ENCODE peak calls at places on chromosomes 1 and 21, in four cellular contexts. H is K562, Y is GM12878, U is IMR-90. D is an unnamed sample.

GRCh38 chr1:228445867-228446584 is 29.4 kb upstream of the TRIM17 start:
- DNase-seq in H (no peak), Y (no peak), U (peak), D (peak)

GRCh38 chr1:162755306-162755705 is 35.2 kb upstream of the HSD17B7 start:
- DNase-seq in Y (no peak), H (no peak), U (no peak), D (no peak)

GRCh38 chr1:211591980-211592493 is 13.1 kb upstream of the SLC30A1 start:
- DNase-seq in Y (no peak), U (peak), H (no peak), D (peak)

GRCh38 chr1:64292399-64292798 is 89.0 kb downstream of the UBE2U start:
- DNase-seq in Y (no peak), H (no peak), U (no peak), D (peak)

GRCh38 chr1:47725000-47725731 is 272.0 kb downstream of the TRABD2B start:
- DNase-seq in Y (no peak), H (peak), U (no peak), D (no peak)

GRCh38 chr1:30101477-30102227 is 621.7 kb downstream of the MATN1 start:
- DNase-seq in H (peak), Y (no peak), U (no peak), D (no peak)

GRCh38 chr1:187956975-187957374 is 1128.2 kb downstream of the PLA2G4A start:
- DNase-seq in Y (no peak), H (no peak), U (no peak), D (no peak)

GRCh38 chr21:32826317-32827167 is 55.0 kb upstream of the PAXBP1 start:
- DNase-seq in U (peak), Y (peak), H (peak), D (peak)

GRCh38 chr1:156816561-156817328 is at the start of gene SH2D2A:
- DNase-seq in Y (peak), U (peak), H (peak), D (no peak)

GRCh38 chr1:6026095-6026809 is 19.4 kb upstream of the KCNAB2 start:
- DNase-seq in H (peak), Y (peak), U (peak), D (no peak)

GRCh38 chr1:198858026-198858425 is 219.2 kb downstream of the PTPRC start:
- DNase-seq in H (no peak), Y (no peak), U (no peak), D (no peak)

GRCh38 chr1:156498447-156499193 is 2.0 kb downstream of the MEF2D start:
- DNase-seq in Y (no peak), U (peak), H (no peak), D (peak)

GRCh38 chr1:15384301-15384901 is 25.3 kb upstream of the EFHD2 start:
- DNase-seq in H (no peak), U (no peak), Y (peak), D (no peak)

GRCh38 chr1:230581446-230582079 is 60.7 kb upstream of the COG2 start:
- DNase-seq in H (peak), Y (no peak), U (no peak), D (no peak)

GRCh38 chr21:43591468-43592050 is 67.7 kb downstream of the HSF2BP start:
- DNase-seq in Y (no peak), H (no peak), U (no peak), D (peak)

GRCh38 chr1:222416001-222416791 is 131.7 kb downstream of the HHIPL2 start:
- DNase-seq in H (no peak), U (peak), Y (no peak), D (no peak)

GRCh38 chr1:205961970-205962820 is 18.9 kb upstream of the SLC26A9 start:
- DNase-seq in H (no peak), Y (no peak), U (peak), D (peak)
- TF ChIP-seq FOS in H (no peak), Y (no peak), U (no peak), D (no peak)

DNA sequence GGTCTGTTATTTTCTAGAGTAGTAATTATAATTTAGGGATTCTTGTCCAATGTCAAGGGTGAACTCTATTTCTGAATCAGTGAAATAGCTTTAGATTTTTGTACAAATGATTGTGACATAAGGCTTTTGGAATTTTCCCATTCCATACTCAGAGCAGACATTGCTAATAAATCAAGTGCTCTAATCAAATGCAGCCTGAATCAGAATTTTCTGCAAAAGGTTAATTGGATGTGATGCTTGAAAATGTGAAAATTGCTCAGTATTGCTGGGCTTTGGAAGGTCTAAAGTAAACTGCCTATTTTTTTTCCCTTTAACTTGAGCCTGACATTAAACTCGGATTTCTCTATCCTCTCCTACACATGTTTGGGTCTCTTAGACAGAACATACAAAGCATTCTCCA is 23.2 kb downstream of the SGIP1 start:
- DNase-seq in H (no peak), Y (no peak), U (peak), D (no peak)
- TF ChIP-seq FOS in H (no peak), Y (no peak), U (no peak), D (no peak)

GRCh38 chr1:8460784-8461183 is 142.9 kb downstream of the SLC45A1 start:
- DNase-seq in Y (no peak), H (no peak), U (no peak), D (no peak)
- TF ChIP-seq FOS in Y (no peak), H (no peak), U (no peak), D (no peak)

GRCh38 chr1:52554267-52554640 is 1.4 kb upstream of the TUT4 start:
- DNase-seq in Y (no peak), H (no peak), U (no peak), D (no peak)

GRCh38 chr1:52556641-52557360 is 3.9 kb upstream of the TUT4 start:
- DNase-seq in H (no peak), Y (no peak), U (no peak), D (no peak)

GRCh38 chr1:52552505-52553371 is at the start of gene TUT4:
- DNase-seq in U (peak), Y (no peak), H (peak), D (peak)

GRCh38 chr1:52553372-52554266 is 727 bp upstream of the TUT4 start:
- DNase-seq in H (peak), Y (no peak), U (peak), D (peak)

DNA sequence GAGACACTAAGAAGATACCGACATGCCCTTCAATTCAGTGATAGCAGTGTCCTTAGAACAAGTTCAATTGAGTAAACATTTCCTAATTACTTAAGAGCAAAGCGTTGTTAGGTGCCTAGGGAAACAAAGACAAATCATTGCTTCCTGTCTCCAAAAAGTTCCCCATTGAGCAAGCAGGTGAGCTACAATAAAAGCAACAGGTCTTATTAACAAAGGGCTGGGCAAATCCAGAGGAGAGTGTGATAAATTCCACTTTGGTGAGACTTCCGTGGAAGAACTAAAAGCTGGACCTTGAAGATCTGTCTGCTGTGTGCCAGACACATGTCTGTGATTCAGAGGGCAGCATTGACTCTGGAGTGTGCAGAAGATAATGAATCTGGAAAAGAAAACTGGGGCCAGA is 1.9 kb upstream of the TUT4 start:
- DNase-seq in H (no peak), U (peak), Y (no peak), D (no peak)
- TF ChIP-seq FOS in H (no peak), U (no peak), Y (no peak), D (no peak)

GRCh38 chr1:237878406-237878805 is 12.3 kb downstream of the ZP4 start:
- DNase-seq in H (no peak), U (no peak), Y (no peak), D (no peak)
- TF ChIP-seq FOS in H (no peak), U (no peak), Y (no peak), D (no peak)

GRCh38 chr1:40824591-40825429 is 37.4 kb downstream of the CITED4 start:
- DNase-seq in H (no peak), U (peak), Y (no peak), D (no peak)
- TF ChIP-seq FOS in H (no peak), U (peak), Y (no peak), D (no peak)

DNA sequence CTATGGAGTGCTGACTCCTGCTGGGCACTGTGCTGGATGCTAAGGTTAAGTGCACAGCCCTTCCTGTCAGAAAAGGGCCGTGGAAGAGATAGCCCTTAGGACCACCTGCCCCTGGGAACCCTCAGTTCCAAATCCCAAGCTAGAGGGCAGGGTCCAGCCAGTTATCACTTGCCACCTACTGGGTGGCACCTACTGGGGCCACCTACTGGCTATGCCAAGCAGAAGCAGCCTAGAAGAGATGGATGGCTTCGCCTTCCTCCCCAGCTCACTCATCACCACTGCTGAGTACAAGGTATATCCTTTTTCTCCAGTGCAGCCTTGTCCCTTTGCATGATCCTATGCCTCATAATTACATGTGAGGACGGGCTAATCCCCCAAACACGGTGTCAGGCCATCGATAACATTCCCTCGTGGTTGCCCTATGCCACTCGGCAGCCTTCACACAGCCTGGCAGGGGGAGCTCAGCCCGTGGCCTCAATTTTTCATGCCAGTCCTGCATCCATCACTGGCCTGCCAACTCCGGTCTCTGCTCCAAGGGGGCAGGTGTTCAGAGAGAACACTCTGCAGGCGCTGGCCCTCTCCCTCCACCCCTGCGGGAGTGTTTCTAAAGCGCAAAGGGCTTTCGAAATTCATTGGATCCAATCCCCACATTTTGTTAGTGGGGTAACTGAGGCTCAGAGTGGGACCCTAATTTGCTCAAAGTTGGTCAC is 49.0 kb downstream of the SYT2 start:
- DNase-seq in H (no peak), Y (no peak), U (no peak), D (no peak)
- TF ChIP-seq FOS in H (no peak), Y (no peak), U (no peak), D (no peak)